ENCODE peak calls at places on chromosomes 13 and 19, in nine cellular contexts. F is neural progenitor cell, N is heart left ventricle, D is thoracic aorta, Z is tibial artery, Q is heart right ventricle, W is fibroblast of pulmonary artery, B is fibroblast of mammary gland, V is WERI-Rb-1. E is an unnamed sample.

GRCh38 chr19:46056536-46056935 is 15.7 kb upstream of the IGFL4 start:
- DNase-seq in F (no peak), N (no peak), D (no peak), Z (no peak), Q (no peak), W (no peak), B (no peak), V (no peak), E (no peak)

GRCh38 chr19:16325161-16325527 is 518 bp downstream of the KLF2 start:
- DNase-seq in F (peak; percentile 61), N (peak; percentile 84), D (no peak), Z (no peak), Q (no peak), W (no peak), B (no peak), V (peak; percentile 55), E (peak; percentile 31)

GRCh38 chr19:13056052-13056660 is 46.5 kb downstream of the LYL1 start:
- DNase-seq in F (peak; percentile 49), N (no peak), D (no peak), Z (peak; percentile 75), Q (peak; percentile 70), W (peak; percentile 78), B (peak; percentile 76), V (no peak), E (peak; percentile 84)

GRCh38 chr13:51396352-51396751 is 56.5 kb downstream of the INTS6 start:
- DNase-seq in F (no peak), N (no peak), D (no peak), Z (no peak), Q (no peak), W (peak; percentile 16), B (peak; percentile 38), V (no peak), E (peak; percentile 53)

GRCh38 chr13:75495938-75496337 is 14.0 kb upstream of the TBC1D4 start:
- DNase-seq in F (no peak), N (no peak), D (no peak), Z (no peak), Q (no peak), W (peak; percentile 68), B (peak; percentile 50), V (no peak), E (peak; percentile 88)

GRCh38 chr13:46317120-46317519 is 69.9 kb downstream of the RUBCNL start:
- DNase-seq in F (no peak), N (no peak), D (no peak), Z (no peak), Q (no peak), W (peak; percentile 59), B (peak; percentile 42), V (no peak), E (peak; percentile 45)

GRCh38 chr19:6228523-6229215 is 51.1 kb downstream of the MLLT1 start:
- DNase-seq in F (peak; percentile 63), N (no peak), D (no peak), Z (no peak), Q (no peak), W (no peak), B (no peak), V (no peak), E (peak; percentile 46)

GRCh38 chr19:6100284-6100915 is 9.9 kb downstream of the RFX2 start:
- DNase-seq in F (no peak), N (no peak), D (no peak), Z (no peak), Q (no peak), W (no peak), B (no peak), V (peak; percentile 43), E (no peak)

GRCh38 chr19:15841875-15842569 is 26.6 kb upstream of the OR10H1 start:
- DNase-seq in F (no peak), N (no peak), D (no peak), Z (no peak), Q (no peak), W (no peak), B (no peak), V (no peak), E (no peak)

GRCh38 chr19:54164369-54165068 is 5.0 kb upstream of the LENG1 start:
- DNase-seq in F (peak; percentile 71), N (peak; percentile 91), D (no peak), Z (peak; percentile 55), Q (peak; percentile 87), W (peak; percentile 40), B (no peak), V (no peak), E (no peak)

GRCh38 chr13:36531746-36532486 is 99.6 kb downstream of the CCNA1 start:
- DNase-seq in F (no peak), N (no peak), D (no peak), Z (no peak), Q (no peak), W (peak; percentile 77), B (peak; percentile 49), V (no peak), E (peak; percentile 75)

GRCh38 chr13:30908416-30908980 is 2.4 kb downstream of the MEDAG start:
- DNase-seq in F (no peak), N (no peak), D (no peak), Z (peak; percentile 69), Q (peak; percentile 68), W (peak; percentile 91), B (peak; percentile 72), V (no peak), E (peak; percentile 45)

DNA sequence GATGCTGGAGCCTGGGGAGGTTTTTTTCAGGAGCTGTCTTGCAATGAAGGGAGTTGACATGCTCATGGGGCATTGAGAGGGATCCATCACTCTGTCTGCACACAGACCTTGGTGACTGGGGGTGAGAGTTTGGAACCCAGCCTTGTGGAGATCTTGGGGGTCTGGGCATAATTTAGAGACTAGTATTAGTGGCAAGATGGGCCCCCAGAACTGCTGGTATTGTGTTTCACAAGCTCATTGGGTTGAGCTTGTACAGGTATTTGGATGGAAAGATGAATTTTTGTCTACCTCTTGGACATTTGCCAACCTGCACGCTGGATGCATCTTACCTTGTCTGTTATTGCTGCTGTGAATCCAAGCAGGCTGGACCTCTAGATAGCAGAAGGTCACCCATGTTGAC is at the start of gene OR2Z1:
- DNase-seq in F (no peak), N (no peak), D (no peak), Z (no peak), Q (no peak), W (no peak), B (no peak), V (no peak), E (no peak)
- H3K4me3 ChIP-seq in F (no peak within 1 kb of the TSS), N (no peak within 1 kb of the TSS), D (no peak within 1 kb of the TSS), Z (no peak within 1 kb of the TSS), Q (no peak within 1 kb of the TSS), W (no peak within 1 kb of the TSS), B (no peak within 1 kb of the TSS), V (no peak within 1 kb of the TSS), E (no peak within 1 kb of the TSS)

GRCh38 chr19:47755065-47755761 is 9.9 kb downstream of the NOP53 start:
- DNase-seq in F (no peak), N (no peak), D (no peak), Z (no peak), Q (no peak), W (no peak), B (no peak), V (no peak), E (no peak)
- H3K4me3 ChIP-seq in F (no peak overlapping the region), N (no peak overlapping the region), D (no peak overlapping the region), Z (no peak overlapping the region), Q (no peak overlapping the region), W (no peak overlapping the region), B (no peak overlapping the region), V (no peak overlapping the region), E (no peak overlapping the region)

DNA sequence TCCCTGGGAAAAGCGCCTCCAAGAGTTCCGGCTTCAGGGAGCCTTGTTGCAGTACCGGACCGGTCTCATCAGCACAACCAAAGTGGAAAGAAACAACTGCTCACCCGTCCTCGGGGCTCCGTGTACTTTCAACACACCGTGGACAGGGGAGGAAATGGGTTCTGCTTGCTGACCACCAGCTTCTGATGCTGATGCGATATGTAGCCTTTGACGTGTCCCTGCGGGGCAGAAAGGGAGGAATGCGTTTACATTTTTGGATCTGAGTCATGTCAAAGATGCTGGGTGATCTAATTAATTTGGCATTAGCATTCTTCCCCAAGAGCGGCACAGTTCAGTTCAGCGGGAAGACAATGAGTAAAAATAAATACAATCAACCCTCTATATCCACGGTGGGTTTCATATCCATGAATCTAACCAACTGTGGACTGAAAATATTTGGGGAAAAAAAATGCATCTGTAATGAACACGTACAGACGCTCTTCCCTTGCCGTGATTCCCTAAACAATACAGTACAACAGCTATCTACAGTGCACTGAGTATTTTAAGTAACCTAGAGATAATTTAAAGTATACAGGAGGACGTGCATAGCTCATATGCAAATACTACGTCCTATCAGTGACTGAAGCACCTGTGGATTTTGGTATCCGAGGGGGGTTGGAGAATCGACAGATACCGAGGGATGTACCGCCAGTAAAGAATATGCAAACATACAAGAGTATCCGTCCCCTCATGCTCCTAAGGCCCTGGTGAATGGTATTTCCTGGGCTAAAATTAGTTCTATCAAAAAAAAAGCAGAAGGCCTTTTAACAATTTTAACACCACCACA is 19.8 kb downstream of the PROZ start:
- DNase-seq in F (no peak), N (no peak), D (no peak), Z (no peak), Q (no peak), W (peak; percentile 89), B (peak; percentile 90), V (no peak), E (peak; percentile 91)
- H3K4me3 ChIP-seq in F (no peak overlapping the region), N (no peak overlapping the region), D (no peak overlapping the region), Z (no peak overlapping the region), Q (no peak overlapping the region), W (no peak overlapping the region), B (no peak overlapping the region), V (no peak overlapping the region), E (no peak overlapping the region)

GRCh38 chr19:38182536-38183210 is 41.3 kb downstream of the DPF1 start:
- DNase-seq in F (no peak), N (no peak), D (no peak), Z (no peak), Q (no peak), W (no peak), B (no peak), V (no peak), E (no peak)
- H3K4me3 ChIP-seq in F (peak overlapping the region; percentile 48), N (no peak overlapping the region), D (no peak overlapping the region), Z (no peak overlapping the region), Q (no peak overlapping the region), W (no peak overlapping the region), B (no peak overlapping the region), V (no peak overlapping the region), E (no peak overlapping the region)

DNA sequence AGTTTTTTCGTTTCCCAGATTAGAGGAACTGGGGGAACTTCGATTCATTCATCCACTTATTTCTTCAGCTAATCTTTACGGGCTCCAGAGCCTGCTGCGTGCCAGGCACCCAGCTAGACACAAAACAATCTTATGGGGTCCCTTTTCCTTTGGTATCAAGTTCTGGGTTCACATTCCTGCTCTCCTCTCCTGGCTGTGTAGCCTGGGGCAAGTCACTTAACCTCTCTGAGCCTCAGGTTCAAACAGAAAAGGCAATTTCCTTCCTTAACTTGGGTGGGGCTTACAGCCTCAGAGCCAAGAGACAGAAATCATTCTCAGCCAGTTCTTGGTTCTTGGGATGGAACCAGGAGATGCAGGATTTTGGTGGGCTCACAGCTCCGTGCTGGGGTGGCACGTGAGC is 5.9 kb downstream of the SHD start:
- DNase-seq in F (no peak), N (no peak), D (no peak), Z (no peak), Q (no peak), W (no peak), B (no peak), V (no peak), E (no peak)
- H3K4me3 ChIP-seq in F (no peak overlapping the region), N (no peak overlapping the region), D (no peak overlapping the region), Z (no peak overlapping the region), Q (no peak overlapping the region), W (no peak overlapping the region), B (no peak overlapping the region), V (no peak overlapping the region), E (no peak overlapping the region)

GRCh38 chr19:28883241-28883693 is 329.7 kb downstream of the UQCRFS1 start:
- DNase-seq in F (peak; percentile 41), N (no peak), D (no peak), Z (peak; percentile 41), Q (peak; percentile 58), W (peak; percentile 7), B (peak; percentile 22), V (no peak), E (peak; percentile 68)
- H3K4me3 ChIP-seq in F (no peak overlapping the region), N (peak overlapping the region; percentile 28), D (no peak overlapping the region), Z (no peak overlapping the region), Q (peak overlapping the region; percentile 47), W (no peak overlapping the region), B (no peak overlapping the region), V (no peak overlapping the region), E (peak overlapping the region; percentile 8)